ENCODE peak calls at places on chromosome 2, in nine cellular contexts. N is NCI-H345; F is tibial nerve; M is epithelial cell of esophagus; O is astrocyte of the spinal cord; J is NCI-H524; D is Daoy; Y is progenitor cell of endocrine pancreas; B is activated CD8-positive, alpha-beta memory T cell treated with anti-CD3 and anti-CD28 coated beads for 24 hours. R is an unnamed sample.

GRCh38 chr2:119004602-119005001 is 62.6 kb downstream of the MARCO start:
- DNase-seq in D (no peak), B (no peak), M (peak; percentile 70), O (no peak), N (no peak), F (no peak), J (no peak), Y (no peak), R (no peak)

GRCh38 chr2:28152585-28153284 is 239.9 kb upstream of the FOSL2 start:
- DNase-seq in D (peak; percentile 58), F (no peak), N (no peak), J (no peak), B (no peak), M (peak; percentile 81), O (peak; percentile 74), Y (no peak), R (peak; percentile 44)

GRCh38 chr2:176491172-176491904 is 222.1 kb downstream of the MTX2 start:
- DNase-seq in B (no peak), D (peak; percentile 97), N (no peak), Y (no peak), J (no peak), F (peak; percentile 68), O (peak; percentile 99), M (peak; percentile 99), R (peak; percentile 99)

GRCh38 chr2:180520816-180521595 is 459.4 kb upstream of the UBE2E3 start:
- DNase-seq in D (peak; percentile 6), N (no peak), O (peak; percentile 17), M (peak; percentile 90), F (no peak), Y (no peak), B (no peak), J (no peak), R (peak; percentile 73)

GRCh38 chr2:134588556-134588955 is 130.2 kb downstream of the TMEM163 start:
- DNase-seq in B (no peak), Y (no peak), F (no peak), M (no peak), J (no peak), O (no peak), N (no peak), D (no peak), R (no peak)

GRCh38 chr2:66059332-66059731 is 375.6 kb upstream of the MEIS1 start:
- DNase-seq in Y (no peak), B (no peak), D (no peak), J (no peak), M (no peak), O (no peak), N (no peak), F (no peak), R (no peak)

GRCh38 chr2:26942543-26943295 is 27.7 kb upstream of the MAPRE3 start:
- DNase-seq in D (peak; percentile 67), B (peak; percentile 87), O (peak; percentile 41), N (peak; percentile 42), J (peak; percentile 36), M (peak; percentile 67), F (peak; percentile 68), Y (peak; percentile 62), R (peak; percentile 35)

GRCh38 chr2:182248362-182248761 is 178.5 kb downstream of the PDE1A start:
- DNase-seq in N (no peak), Y (no peak), F (no peak), D (no peak), J (peak; percentile 50), B (no peak), M (no peak), O (no peak), R (no peak)

GRCh38 chr2:238864207-238865014 is 16.5 kb downstream of the TWIST2 start:
- DNase-seq in F (peak; percentile 83), B (peak; percentile 60), D (peak; percentile 96), N (peak; percentile 72), M (peak; percentile 97), J (no peak), Y (peak; percentile 56), O (peak; percentile 98), R (peak; percentile 97)

GRCh38 chr2:144771348-144771747 is 251.4 kb upstream of the ZEB2 start:
- DNase-seq in M (no peak), F (no peak), B (no peak), D (no peak), O (no peak), Y (no peak), N (no peak), J (no peak), R (no peak)

R was measured in M059J.